ENCODE peak calls at places on chromosomes 7 and 10, in seven cellular contexts. P is anterior cingulate cortex, Y is T-helper 9 cell, A is SJSA1, C is fibroblast of the aortic adventitia, M is lower lobe of right lung, Q is SW480. X is an unnamed sample.

GRCh38 chr7:130207033-130207432 is 627 bp upstream of the SSMEM1 start:
- DNase-seq in A (no peak), P (no peak), M (no peak), Y (no peak), C (no peak), Q (no peak), X (no peak)

GRCh38 chr7:128902761-128903585 is 7.5 kb downstream of the KCP start:
- DNase-seq in Q (peak; percentile 37), M (no peak), A (no peak), Y (no peak), P (no peak), C (no peak), X (no peak)

GRCh38 chr7:112882022-112882421 is 91.8 kb upstream of the TMEM168 start:
- DNase-seq in C (no peak), A (no peak), M (no peak), P (no peak), Y (no peak), Q (no peak), X (no peak)

GRCh38 chr10:12041766-12042408 is 722 bp downstream of the UPF2 start:
- DNase-seq in A (peak; percentile 28), C (peak; percentile 19), Y (no peak), P (no peak), M (no peak), Q (peak; percentile 51), X (no peak)

GRCh38 chr10:94429049-94429707 is 26.8 kb downstream of the TBC1D12 start:
- DNase-seq in A (no peak), C (peak; percentile 70), M (no peak), P (no peak), Y (no peak), Q (no peak), X (no peak)

GRCh38 chr7:41628926-41629325 is 74.0 kb downstream of the INHBA start:
- DNase-seq in C (peak; percentile 11), Q (no peak), Y (no peak), M (no peak), P (no peak), A (peak; percentile 3), X (no peak)

GRCh38 chr7:66697451-66698438 is 42.8 kb upstream of the RABGEF1 start:
- DNase-seq in Y (no peak), Q (no peak), C (peak; percentile 79), M (no peak), P (peak; percentile 71), A (no peak), X (peak; percentile 82)

GRCh38 chr10:58743466-58744115 is 230.9 kb downstream of the BICC1 start:
- DNase-seq in M (no peak), Y (no peak), Q (no peak), P (no peak), A (no peak), C (peak; percentile 67), X (no peak)

GRCh38 chr7:43396193-43396747 is 186.6 kb upstream of the STK17A start:
- DNase-seq in A (no peak), Y (no peak), M (no peak), P (no peak), Q (no peak), C (no peak), X (no peak)

GRCh38 chr10:46255696-46256355 is 31.0 kb upstream of the ANTXRL start:
- DNase-seq in M (peak; percentile 76), A (peak; percentile 62), C (peak; percentile 22), Q (peak; percentile 52), P (no peak), Y (peak; percentile 30), X (peak; percentile 63)

GRCh38 chr10:104268691-104269645 is at the start of gene GSTO2:
- DNase-seq in P (peak; percentile 97), Q (peak; percentile 99), M (peak; percentile 100), C (peak; percentile 96), A (peak; percentile 78), Y (peak; percentile 96), X (peak; percentile 100)

GRCh38 chr7:31107106-31108090 is 55.3 kb downstream of the ADCYAP1R1 start:
- DNase-seq in Y (no peak), C (no peak), Q (no peak), P (no peak), A (no peak), M (no peak), X (no peak)

GRCh38 chr10:111344804-111345203 is 268.0 kb downstream of the ADRA2A start:
- DNase-seq in A (peak; percentile 14), P (no peak), Q (peak; percentile 23), M (no peak), C (no peak), Y (no peak), X (no peak)

GRCh38 chr7:104767826-104768536 is 246.0 kb upstream of the KMT2E start:
- DNase-seq in P (no peak), Y (no peak), C (no peak), A (no peak), Q (peak; percentile 28), M (no peak), X (no peak)

GRCh38 chr10:113056468-113057021 is 106.5 kb downstream of the TCF7L2 start:
- DNase-seq in M (no peak), P (no peak), A (peak; percentile 75), C (peak; percentile 91), Q (peak; percentile 42), Y (no peak), X (no peak)

GRCh38 chr10:31905586-31905985 is 23.0 kb downstream of the ARHGAP12 start:
- DNase-seq in C (no peak), P (no peak), Y (no peak), M (no peak), A (no peak), Q (no peak), X (no peak)

GRCh38 chr10:123299598-123299997 is 145.4 kb downstream of the BUB3 start:
- DNase-seq in Y (no peak), M (no peak), C (no peak), P (no peak), A (no peak), Q (no peak), X (no peak)

GRCh38 chr10:101573885-101574284 is 14.2 kb downstream of the POLL start:
- DNase-seq in C (no peak), Q (no peak), Y (no peak), A (no peak), P (no peak), M (no peak), X (no peak)

X was measured in dorsolateral prefrontal cortex.